ENCODE peak calls at places on chromosomes 6 and 20, in four cellular contexts. N, G, T and Y are unnamed samples.
A peak's percentile ranks its signal among the peaks of the same experiment; 100 is the strongest.

GRCh38 chr6:157269261-157269794 is 54.0 kb downstream of the TMEM242 start:
- DNase-seq in N (no peak), G (no peak), T (no peak), Y (no peak)

GRCh38 chr20:63527184-63527583 is 6.6 kb downstream of the PPDPF start:
- DNase-seq in N (no peak), G (no peak), T (no peak), Y (no peak)

GRCh38 chr20:62752671-62753501 is 43.4 kb upstream of the MRGBP start:
- DNase-seq in N (no peak), G (no peak), T (no peak), Y (no peak)

GRCh38 chr6:31057426-31058003 is 47.2 kb downstream of the MUC22 start:
- DNase-seq in N (no peak), G (no peak), T (no peak), Y (no peak)

GRCh38 chr6:134714679-134715078 is 235.2 kb downstream of the ALDH8A1 start:
- DNase-seq in N (no peak), G (no peak), T (no peak), Y (no peak)

GRCh38 chr20:19110866-19111460 is 101.5 kb upstream of the SLC24A3 start:
- DNase-seq in N (no peak), G (no peak), T (no peak), Y (no peak)

GRCh38 chr6:163897030-163897429 is 482.5 kb downstream of the QKI start:
- DNase-seq in N (no peak), G (no peak), T (no peak), Y (no peak)

GRCh38 chr6:19757036-19757435 is 80.1 kb upstream of the ID4 start:
- DNase-seq in N (no peak), G (no peak), T (no peak), Y (no peak)

GRCh38 chr6:2000962-2001361 is 244.4 kb downstream of the GMDS start:
- DNase-seq in N (no peak), G (no peak), T (no peak), Y (no peak)

GRCh38 chr6:7087066-7087465 is 20.7 kb upstream of the RREB1 start:
- DNase-seq in N (no peak), G (no peak), T (no peak), Y (no peak)

GRCh38 chr6:24910331-24910849 is 25.4 kb downstream of the RIPOR2 start:
- DNase-seq in N (no peak), G (no peak), T (no peak), Y (peak; percentile 73)

GRCh38 chr20:42181064-42181463 is 562.9 kb upstream of the CHD6 start:
- DNase-seq in N (no peak), G (no peak), T (no peak), Y (no peak)

GRCh38 chr20:58571341-58571941 is 56.2 kb upstream of the APCDD1L start:
- DNase-seq in N (no peak), G (no peak), T (no peak), Y (no peak)

GRCh38 chr6:91710356-91710755 is 1123.5 kb upstream of the MAP3K7 start:
- DNase-seq in N (no peak), G (no peak), T (no peak), Y (no peak)

GRCh38 chr20:43334080-43334479 is 123.6 kb upstream of the SRSF6 start:
- DNase-seq in N (no peak), G (no peak), T (no peak), Y (no peak)

GRCh38 chr6:150741633-150742200 is 123.8 kb upstream of the MTHFD1L start:
- DNase-seq in N (no peak), G (peak; percentile 23), T (peak; percentile 24), Y (no peak)

GRCh38 chr6:150883521-150883920 is 18.0 kb downstream of the MTHFD1L start:
- DNase-seq in N (no peak), G (no peak), T (no peak), Y (no peak)

GRCh38 chr6:133827766-133828165 is 61.1 kb upstream of the TCF21 start:
- DNase-seq in N (no peak), G (no peak), T (no peak), Y (no peak)

GRCh38 chr6:78598966-78599365 is 268.4 kb upstream of the IRAK1BP1 start:
- DNase-seq in N (no peak), G (peak; percentile 98), T (no peak), Y (no peak)
- TF ChIP-seq EGR1 in N (no peak), G (peak; percentile 37), T (no peak), Y (no peak)

DNA sequence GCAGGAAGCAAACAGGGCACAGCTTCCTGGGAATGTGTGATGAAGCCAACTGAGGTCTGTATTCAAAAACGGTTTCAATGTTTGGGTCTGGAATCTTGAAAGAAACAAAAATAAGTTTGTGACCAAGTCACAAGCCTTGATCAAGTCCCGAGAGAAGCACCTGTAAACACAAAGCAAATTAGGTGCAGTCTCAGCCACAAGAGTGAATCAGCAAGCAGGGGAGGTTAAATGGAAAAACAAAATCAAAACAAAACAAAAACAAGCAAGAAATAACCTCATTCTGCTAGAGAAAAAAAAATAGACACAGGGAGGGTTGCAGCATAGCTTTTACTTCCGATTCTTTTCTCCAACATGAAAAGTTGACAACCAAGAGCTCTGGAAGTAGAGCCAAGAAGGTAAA is 201.7 kb downstream of the CLIC5 start:
- DNase-seq in N (no peak), G (no peak), T (no peak), Y (no peak)
- TF ChIP-seq EGR1 in N (no peak), G (no peak), T (no peak), Y (no peak)

DNA sequence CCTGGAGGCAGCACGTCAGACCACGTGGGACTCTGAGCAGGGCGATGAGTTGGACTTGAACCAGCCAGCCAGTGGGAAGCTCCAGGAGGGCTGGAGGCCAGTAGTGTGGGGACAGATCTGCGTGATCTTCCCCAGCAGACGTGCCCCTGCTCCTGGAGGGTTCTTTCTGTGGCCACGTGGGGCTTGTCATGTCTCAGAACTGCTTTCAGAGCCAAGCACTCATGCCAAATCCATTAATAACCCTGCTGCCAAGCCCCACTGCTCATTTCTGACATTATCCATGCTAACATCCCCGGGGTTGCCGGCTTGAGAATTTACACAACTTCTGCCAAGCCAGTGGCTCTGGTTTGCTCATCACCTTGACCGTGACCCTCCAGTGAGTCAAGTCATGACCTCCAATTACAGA is 38.3 kb downstream of the SIRPA start:
- DNase-seq in N (no peak), G (no peak), T (no peak), Y (no peak)
- TF ChIP-seq EGR1 in N (no peak), G (no peak), T (no peak), Y (no peak)

GRCh38 chr20:21026951-21027350 is 79.2 kb downstream of the LINC00237 start:
- DNase-seq in N (no peak), G (no peak), T (no peak), Y (no peak)
- TF ChIP-seq EGR1 in N (no peak), G (no peak), T (no peak), Y (no peak)

GRCh38 chr6:106005954-106006353 is 80.2 kb upstream of the PRDM1 start:
- DNase-seq in N (no peak), G (no peak), T (no peak), Y (no peak)
- TF ChIP-seq EGR1 in N (no peak), G (no peak), T (no peak), Y (no peak)

DNA sequence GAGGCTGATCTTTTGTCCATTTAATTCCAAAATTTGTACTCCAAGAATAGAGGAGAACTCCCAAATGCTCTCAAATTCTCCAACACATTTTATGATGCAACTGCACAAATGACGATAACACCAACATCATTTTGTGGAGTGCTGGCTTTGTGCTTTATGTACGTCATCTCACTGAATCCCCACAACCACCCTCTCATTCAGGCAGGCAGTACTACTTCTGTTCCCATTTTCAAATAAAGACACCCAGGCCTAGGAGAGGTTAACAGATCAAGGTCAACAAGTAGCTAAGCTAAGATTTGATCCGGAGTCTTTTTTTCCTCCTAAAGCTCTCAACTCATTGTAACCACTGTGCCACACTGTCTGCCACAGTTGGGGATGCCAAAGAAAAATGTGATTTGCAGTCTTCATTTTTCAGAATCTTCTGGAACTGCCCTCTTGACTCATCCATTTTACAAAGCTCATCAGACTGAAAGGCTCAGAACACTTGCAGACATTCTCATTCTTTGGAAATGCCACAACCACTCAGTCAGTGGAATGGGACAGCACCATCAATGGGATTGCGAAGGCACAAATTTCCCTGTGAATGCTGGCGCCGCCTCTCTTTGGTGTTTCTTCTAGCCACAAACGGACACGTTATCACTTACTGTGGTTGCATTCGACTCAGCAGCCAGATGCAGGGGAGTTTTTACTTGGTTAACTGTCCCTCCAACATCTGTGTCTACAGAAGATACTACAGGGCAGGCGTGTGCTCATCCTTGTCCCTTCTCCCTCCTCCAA is 184.4 kb downstream of the GJA10 start:
- DNase-seq in N (no peak), G (no peak), T (peak; percentile 28), Y (no peak)
- TF ChIP-seq EGR1 in N (no peak), G (no peak), T (no peak), Y (no peak)

GRCh38 chr6:34676140-34676539 is 20.4 kb downstream of the ILRUN start:
- DNase-seq in N (no peak), G (no peak), T (no peak), Y (no peak)

GRCh38 chr6:34684919-34685318 is 11.6 kb downstream of the ILRUN start:
- DNase-seq in N (no peak), G (no peak), T (no peak), Y (no peak)

GRCh38 chr6:34684364-34684763 is 12.2 kb downstream of the ILRUN start:
- DNase-seq in N (no peak), G (no peak), T (no peak), Y (no peak)

GRCh38 chr6:34679552-34680255 is 16.9 kb downstream of the ILRUN start:
- DNase-seq in N (no peak), G (no peak), T (no peak), Y (no peak)

DNA sequence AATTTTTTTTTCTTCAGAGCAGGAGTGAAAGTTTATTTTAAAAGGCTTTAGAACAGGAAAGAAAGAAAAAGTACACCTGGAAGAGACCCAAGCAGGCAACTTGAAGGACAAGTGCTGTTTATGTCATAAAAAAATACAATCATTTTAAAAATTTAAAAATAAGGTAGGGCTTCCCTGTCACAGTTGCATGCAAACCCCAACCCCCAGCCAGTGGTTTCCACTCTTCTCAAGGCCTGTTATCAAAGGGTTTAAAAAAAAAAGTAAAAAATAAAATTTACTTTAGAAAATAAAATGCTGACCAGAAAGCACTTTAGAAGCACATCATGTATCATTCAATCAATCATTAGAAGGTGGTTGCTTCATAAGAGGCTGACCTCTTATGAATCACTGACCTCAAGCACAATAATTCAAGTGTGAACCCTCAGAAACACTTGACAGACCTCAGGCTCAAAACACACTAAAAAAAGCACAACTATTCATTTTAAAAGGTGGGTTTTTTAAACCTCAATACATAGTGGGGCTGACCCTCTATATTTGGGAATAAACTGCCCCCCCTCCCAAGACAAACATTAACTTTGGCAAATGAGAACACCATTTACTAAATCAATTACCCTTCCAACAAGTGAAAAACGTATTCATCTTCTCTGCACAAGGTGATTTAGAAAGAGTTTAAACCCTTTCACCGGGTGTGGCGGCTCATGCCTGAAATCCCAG is 15.6 kb downstream of the ILRUN start:
- DNase-seq in N (no peak), G (peak; percentile 27), T (peak; percentile 21), Y (no peak)
- TF ChIP-seq EGR1 in N (no peak), G (no peak), T (no peak), Y (no peak)